ENCODE peak calls at places on chromosome 20, in five cellular contexts. U is IMR-90, F is H9, M is neuronal stem cell, E is H1. A is an unnamed sample.

GRCh38 chr20:25738198-25738597 is 41.5 kb upstream of the ZNF337 start:
- DNase-seq in U (peak; percentile 36), F (no peak), M (no peak), E (no peak), A (no peak)

GRCh38 chr20:35568645-35569044 is 26.8 kb downstream of the ERGIC3 start:
- DNase-seq in U (no peak), F (peak; percentile 69), M (no peak), E (no peak), A (no peak)

GRCh38 chr20:37958856-37959255 is 55.9 kb downstream of the VSTM2L start:
- DNase-seq in U (no peak), F (peak; percentile 5), M (no peak), E (peak; percentile 19), A (no peak)

GRCh38 chr20:38723069-38723981 is 961 bp upstream of the SLC32A1 start:
- DNase-seq in U (no peak), F (peak; percentile 46), M (no peak), E (peak; percentile 72), A (no peak)

GRCh38 chr20:54020868-54021267 is 49.5 kb downstream of the BCAS1 start:
- DNase-seq in U (no peak), F (no peak), M (no peak), E (no peak), A (no peak)

GRCh38 chr20:6588296-6588695 is 179.2 kb upstream of the BMP2 start:
- DNase-seq in U (peak; percentile 47), F (no peak), M (no peak), E (no peak), A (no peak)

GRCh38 chr20:8299921-8300320 is 167.9 kb downstream of the PLCB1 start:
- DNase-seq in U (peak; percentile 81), F (no peak), M (no peak), E (no peak), A (peak; percentile 20)

GRCh38 chr20:17059465-17059864 is 167.4 kb upstream of the PCSK2 start:
- DNase-seq in U (peak; percentile 75), F (no peak), M (no peak), E (no peak), A (peak; percentile 3)

GRCh38 chr20:5947276-5947675 is 3.1 kb downstream of the TRMT6 start:
- DNase-seq in U (no peak), F (no peak), M (no peak), E (no peak), A (no peak)

GRCh38 chr20:9518776-9519175 is 4.4 kb downstream of the LAMP5 start:
- DNase-seq in U (no peak), F (peak; percentile 75), M (no peak), E (peak; percentile 61), A (no peak)

DNA sequence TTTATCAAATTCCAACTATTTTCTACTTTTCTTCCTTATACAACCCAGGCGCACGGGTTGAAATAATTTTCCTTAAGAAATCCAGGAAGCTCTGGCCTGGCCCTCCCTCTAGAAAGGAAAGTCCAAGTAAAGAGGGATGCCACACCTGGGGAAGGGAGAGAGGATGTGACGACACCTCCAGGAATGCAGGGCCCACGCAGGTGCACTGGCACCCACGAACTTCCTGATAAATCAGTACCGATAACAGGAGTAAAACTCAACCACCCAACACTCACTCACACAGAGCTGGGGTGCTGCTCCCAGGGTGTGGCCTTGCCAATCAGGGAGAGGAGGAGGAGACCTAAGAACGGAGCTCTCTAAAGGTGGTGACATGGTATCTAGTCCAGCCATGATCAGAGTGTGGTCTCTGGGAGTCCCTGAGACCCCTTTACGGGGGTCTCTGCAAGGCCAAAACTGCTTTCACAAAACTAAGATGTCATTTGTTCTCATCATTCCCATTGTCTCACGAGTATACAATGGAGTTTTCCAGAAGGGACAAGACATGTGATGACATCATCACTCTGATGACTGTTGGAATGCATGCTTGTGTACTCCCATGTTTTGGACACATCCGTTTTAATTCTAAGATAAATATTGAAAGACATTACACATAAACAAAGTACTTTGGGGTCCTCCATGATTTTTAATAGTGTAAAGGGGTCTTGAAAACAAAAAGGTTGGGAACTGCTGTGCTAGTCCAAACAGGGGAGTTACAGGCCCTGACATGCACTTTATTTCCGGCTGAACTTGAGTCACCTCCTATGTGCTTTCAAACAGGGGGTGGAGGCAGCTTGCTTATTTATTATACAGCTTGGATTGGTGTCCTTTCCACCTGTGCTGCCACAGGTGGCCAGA is 2.2 kb upstream of the PARD6B start:
- DNase-seq in U (no peak), F (peak; percentile 31), M (no peak), E (peak; percentile 39), A (peak; percentile 66)
- H3K27ac ChIP-seq in U (no peak overlapping the region), F (no peak overlapping the region), M (no peak overlapping the region), E (no peak overlapping the region), A (peak overlapping the region; percentile 88)

GRCh38 chr20:63708301-63709148 is 686 bp downstream of the ZGPAT start:
- DNase-seq in U (no peak), F (peak; percentile 28), M (no peak), E (peak; percentile 52), A (no peak)
- H3K14ac ChIP-seq in U (peak overlapping the region; percentile 59), F (no peak overlapping the region), M (peak overlapping the region; percentile 82), E (no peak overlapping the region), A (peak overlapping the region; percentile 41)

GRCh38 chr20:33147299-33147698 is 20.7 kb upstream of the BPIFA2 start:
- DNase-seq in U (no peak), F (no peak), M (no peak), E (no peak), A (no peak)

GRCh38 chr20:33145521-33145920 is 22.4 kb upstream of the BPIFA2 start:
- DNase-seq in U (no peak), F (no peak), M (no peak), E (no peak), A (no peak)

DNA sequence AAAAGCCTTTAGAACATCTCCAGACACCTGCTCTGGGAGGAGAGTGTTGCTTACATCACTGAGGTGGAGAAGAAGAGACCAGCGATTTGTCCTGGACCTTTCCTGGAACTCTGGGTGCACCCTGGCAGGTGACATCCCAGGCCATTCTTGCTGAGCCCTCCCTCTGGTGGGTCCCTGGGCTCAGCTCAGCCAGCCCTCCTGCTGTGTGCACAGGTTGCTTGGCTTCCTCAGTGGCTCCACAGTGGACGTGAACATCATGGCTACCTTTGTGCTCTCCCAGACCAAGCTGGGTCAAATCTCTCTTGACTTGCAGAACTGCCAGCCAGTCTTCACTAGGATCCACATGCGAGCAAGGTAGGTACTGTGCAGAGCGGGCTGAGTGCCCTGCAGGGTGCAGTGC is 19.9 kb upstream of the BPIFA2 start:
- DNase-seq in U (no peak), F (peak; percentile 17), M (no peak), E (no peak), A (no peak)
- H3K27ac ChIP-seq in U (no peak overlapping the region), F (no peak overlapping the region), M (no peak overlapping the region), E (no peak overlapping the region), A (no peak overlapping the region)

DNA sequence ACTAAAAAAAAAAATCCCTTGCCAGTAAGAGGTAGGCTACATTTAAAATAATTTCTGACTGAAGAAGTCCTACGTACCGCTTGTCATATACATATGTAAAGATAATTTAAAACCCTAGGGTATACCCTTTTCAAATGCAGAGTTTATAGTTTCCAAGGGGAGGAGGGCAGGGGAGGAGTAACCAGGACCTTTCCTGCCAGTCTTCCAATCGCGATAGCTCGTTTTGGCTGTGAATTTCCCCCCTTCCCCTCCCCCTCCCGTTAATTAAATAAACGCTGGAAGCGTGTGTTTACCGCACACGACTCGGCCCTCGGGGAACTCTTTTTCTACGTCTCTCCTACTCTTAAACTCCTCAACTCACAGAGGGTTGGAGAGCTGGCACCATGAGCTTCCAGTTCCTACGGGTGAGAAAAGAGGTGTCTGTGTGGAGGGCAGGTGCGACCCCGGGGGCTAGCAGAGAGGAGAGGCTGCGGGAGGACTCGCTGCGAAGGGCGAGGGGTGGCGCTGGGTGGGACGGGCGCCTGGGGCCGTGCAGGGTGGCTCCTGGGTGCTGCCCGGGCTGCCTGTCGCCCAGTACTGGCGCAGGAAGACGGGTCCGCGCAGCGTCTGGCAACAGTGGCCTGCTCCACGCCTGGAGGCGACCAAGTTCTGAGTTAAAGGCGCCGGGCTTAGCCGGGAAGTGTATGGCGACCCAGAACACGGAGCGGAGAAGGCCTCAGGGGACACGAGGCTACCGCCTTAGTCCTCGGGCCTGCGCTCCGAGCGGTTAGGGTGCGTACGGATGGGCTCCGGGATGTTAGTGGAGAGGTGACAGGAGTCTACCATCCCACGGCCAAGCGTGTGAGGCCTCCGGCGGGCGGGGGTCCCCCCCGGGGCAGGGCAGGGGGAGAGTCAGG is 4.1 kb upstream of the TFAP2C start:
- DNase-seq in U (no peak), F (peak; percentile 74), M (no peak), E (peak; percentile 69), A (peak; percentile 1)
- H3K14ac ChIP-seq in U (no peak overlapping the region), F (peak overlapping the region; percentile 53), M (no peak overlapping the region), E (no peak overlapping the region), A (no peak overlapping the region)

DNA sequence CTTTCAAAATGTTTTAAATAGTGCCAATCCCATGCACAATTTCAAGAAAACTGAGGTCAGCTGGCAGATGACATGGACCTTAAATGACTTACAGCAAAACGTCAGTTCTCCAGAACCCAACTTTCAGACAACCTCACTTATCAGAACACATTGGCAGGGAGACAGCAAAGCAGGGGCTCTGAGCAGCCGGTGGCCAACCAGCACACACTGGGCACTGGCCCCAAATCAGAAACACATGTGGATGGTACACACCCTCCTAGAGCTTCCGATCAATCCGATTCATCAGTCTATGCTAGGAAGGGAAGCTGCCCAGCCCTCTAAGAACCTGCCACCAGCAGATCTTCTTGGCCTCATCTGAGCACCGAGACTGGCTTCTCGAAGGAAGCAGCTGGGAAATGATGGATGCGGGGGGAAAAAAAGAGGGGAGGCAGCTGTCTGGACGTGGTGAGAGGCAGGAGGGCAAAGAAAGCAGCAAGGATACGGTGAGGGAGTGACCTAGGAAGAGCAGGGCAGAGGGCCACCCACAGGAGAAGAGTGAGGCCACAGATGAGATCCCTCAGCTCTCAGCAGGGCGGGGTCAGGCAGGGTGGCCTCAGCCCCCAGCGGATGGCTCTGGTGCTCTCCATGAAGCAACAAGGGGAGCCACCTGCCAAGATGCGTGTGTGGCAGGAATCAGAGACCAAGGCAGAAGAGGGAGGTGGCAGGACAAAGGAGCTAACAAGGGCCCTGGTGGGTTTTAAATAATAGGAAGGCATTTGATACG is 32.9 kb downstream of the TAF4 start:
- DNase-seq in U (no peak), F (no peak), M (no peak), E (no peak), A (no peak)
- H3K27ac ChIP-seq in U (no peak overlapping the region), F (no peak overlapping the region), M (no peak overlapping the region), E (no peak overlapping the region), A (no peak overlapping the region)

GRCh38 chr20:45342863-45343444 is 5.3 kb downstream of the SDC4 start:
- DNase-seq in U (no peak), F (no peak), M (no peak), E (no peak), A (no peak)
- H3K14ac ChIP-seq in U (peak overlapping the region; percentile 90), F (peak overlapping the region; percentile 32), M (no peak overlapping the region), E (no peak overlapping the region), A (no peak overlapping the region)

GRCh38 chr20:21202284-21202683 is 76.4 kb downstream of the KIZ start:
- DNase-seq in U (peak; percentile 43), F (no peak), M (no peak), E (no peak), A (no peak)
- H3K27ac ChIP-seq in U (no peak overlapping the region), F (no peak overlapping the region), M (no peak overlapping the region), E (no peak overlapping the region), A (no peak overlapping the region)

DNA sequence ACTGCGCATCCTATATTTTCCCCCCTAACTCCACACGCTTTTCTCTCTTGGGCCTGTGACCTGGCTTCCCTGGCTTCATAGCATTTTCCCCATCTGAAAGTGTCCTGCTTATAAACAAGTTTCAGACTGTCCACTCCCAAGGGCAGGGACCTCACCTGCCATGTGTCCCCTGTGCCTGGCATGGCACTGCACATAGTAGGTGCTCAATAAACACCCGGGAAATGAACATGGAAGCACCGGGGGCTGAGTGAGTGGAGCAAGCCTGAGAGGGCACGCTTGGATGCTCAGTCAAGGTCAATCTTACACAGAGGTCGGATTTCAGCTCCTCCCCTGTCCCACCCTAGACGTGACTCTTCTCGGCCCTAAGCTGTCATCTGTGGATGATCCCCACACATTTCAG is 96.9 kb downstream of the NFATC2 start:
- DNase-seq in U (no peak), F (no peak), M (no peak), E (no peak), A (peak; percentile 28)
- H3K14ac ChIP-seq in U (peak overlapping the region; percentile 51), F (no peak overlapping the region), M (no peak overlapping the region), E (no peak overlapping the region), A (peak overlapping the region; percentile 2)

GRCh38 chr20:59942245-59942644 is 2.1 kb downstream of the FAM217B start:
- DNase-seq in U (no peak), F (no peak), M (no peak), E (no peak), A (no peak)
- H3K27ac ChIP-seq in U (no peak overlapping the region), F (no peak overlapping the region), M (no peak overlapping the region), E (no peak overlapping the region), A (no peak overlapping the region)

A was measured in mesenchymal stem cell.